ENCODE peak calls at places on chromosome 22, in nine cellular contexts. D is memory B cell; V is NCI-H446; O is sciatic nerve; G is DMS79 treated with DMSO at 0.1 percent for 48 hours; B is stimulated activated CD4-positive, alpha-beta T cell treated with anti-CD3 and anti-CD28 coated beads, Interleukin-1b, Interleukin-23, amount 100 ng/mL, for 24 hours; T is activated CD8-positive, alpha-beta memory T cell treated with anti-CD3 and anti-CD28 coated beads for 4 hours; R is CD8-positive, alpha-beta memory T cell; J is GM20000. Z is an unnamed sample.

GRCh38 chr22:47053865-47054185 is 291.4 kb downstream of the TBC1D22A start:
- DNase-seq in D (no peak), V (no peak), O (no peak), G (no peak), B (no peak), T (no peak), R (no peak), J (no peak), Z (no peak)

GRCh38 chr22:31870890-31871289 is 73.4 kb upstream of the YWHAH start:
- DNase-seq in D (no peak), V (no peak), O (no peak), G (no peak), B (no peak), T (no peak), R (no peak), J (no peak), Z (no peak)

GRCh38 chr22:19319281-19319680 is 27.8 kb upstream of the CLTCL1 start:
- DNase-seq in D (no peak), V (no peak), O (no peak), G (no peak), B (no peak), T (no peak), R (no peak), J (no peak), Z (no peak)

GRCh38 chr22:40463727-40464126 is 93.3 kb downstream of the SGSM3 start:
- DNase-seq in D (no peak), V (no peak), O (no peak), G (no peak), B (no peak), T (no peak), R (no peak), J (peak), Z (no peak)

GRCh38 chr22:25540912-25541660 is 23.4 kb upstream of the GRK3 start:
- DNase-seq in D (no peak), V (no peak), O (no peak), G (no peak), B (no peak), T (no peak), R (no peak), J (no peak), Z (no peak)

GRCh38 chr22:26581769-26582168 is 8.2 kb downstream of the TPST2 start:
- DNase-seq in D (no peak), V (no peak), O (no peak), G (no peak), B (no peak), T (no peak), R (no peak), J (no peak), Z (no peak)

GRCh38 chr22:23713696-23714595 is 23.1 kb downstream of the RGL4 start:
- DNase-seq in D (no peak), V (no peak), O (no peak), G (no peak), B (no peak), T (no peak), R (no peak), J (no peak), Z (no peak)

GRCh38 chr22:19455585-19456370 is 8.3 kb upstream of the C22orf39 start:
- DNase-seq in D (no peak), V (no peak), O (peak), G (no peak), B (no peak), T (no peak), R (no peak), J (no peak), Z (no peak)

GRCh38 chr22:25782831-25783230 is 40.8 kb downstream of the MYO18B start:
- DNase-seq in D (no peak), V (no peak), O (no peak), G (no peak), B (no peak), T (no peak), R (no peak), J (no peak), Z (no peak)

GRCh38 chr22:35742342-35743100 is 24.8 kb downstream of the APOL5 start:
- DNase-seq in D (no peak), V (no peak), O (no peak), G (no peak), B (no peak), T (no peak), R (no peak), J (no peak), Z (no peak)

GRCh38 chr22:39545310-39546063 is 12.9 kb upstream of the RPS19BP1 start:
- DNase-seq in D (no peak), V (no peak), O (no peak), G (no peak), B (no peak), T (peak), R (peak), J (no peak), Z (peak)

GRCh38 chr22:39135092-39135896 is 17.2 kb downstream of the CBX7 start:
- DNase-seq in D (no peak), V (no peak), O (peak), G (no peak), B (no peak), T (no peak), R (no peak), J (peak), Z (peak)

GRCh38 chr22:25554321-25555088 is 10.0 kb upstream of the GRK3 start:
- DNase-seq in D (no peak), V (no peak), O (no peak), G (no peak), B (no peak), T (no peak), R (no peak), J (no peak), Z (no peak)

GRCh38 chr22:47192651-47193437 is 430.4 kb downstream of the TBC1D22A start:
- DNase-seq in D (peak), V (no peak), O (peak), G (no peak), B (peak), T (no peak), R (no peak), J (no peak), Z (no peak)

GRCh38 chr22:19718255-19719054 is 4.2 kb downstream of the SEPTIN5 start:
- DNase-seq in D (no peak), V (no peak), O (no peak), G (no peak), B (no peak), T (no peak), R (no peak), J (peak), Z (no peak)

GRCh38 chr22:39254789-39255298 is 10.1 kb upstream of the PDGFB start:
- DNase-seq in D (no peak), V (no peak), O (no peak), G (no peak), B (no peak), T (no peak), R (peak), J (peak), Z (no peak)

GRCh38 chr22:42754658-42755057 is 34.0 kb upstream of the A4GALT start:
- DNase-seq in D (no peak), V (no peak), O (no peak), G (no peak), B (no peak), T (no peak), R (no peak), J (no peak), Z (no peak)

GRCh38 chr22:36368359-36368983 is 19.3 kb downstream of the MYH9 start:
- DNase-seq in D (no peak), V (no peak), O (no peak), G (no peak), B (no peak), T (no peak), R (no peak), J (no peak), Z (no peak)

GRCh38 chr22:43889366-43890253 is 2.2 kb downstream of the PNPLA5 start:
- DNase-seq in D (no peak), V (no peak), O (peak), G (no peak), B (no peak), T (no peak), R (no peak), J (no peak), Z (no peak)

GRCh38 chr22:22742641-22743040 is 98.2 kb downstream of the GGTLC2 start:
- DNase-seq in D (no peak), V (no peak), O (no peak), G (no peak), B (no peak), T (no peak), R (no peak), J (no peak), Z (no peak)

GRCh38 chr22:47175151-47175760 is 412.8 kb downstream of the TBC1D22A start:
- DNase-seq in D (no peak), V (no peak), O (peak), G (no peak), B (no peak), T (no peak), R (no peak), J (no peak), Z (no peak)

GRCh38 chr22:26471522-26471921 is 12.1 kb downstream of the HPS4 start:
- DNase-seq in D (no peak), V (no peak), O (no peak), G (no peak), B (no peak), T (no peak), R (no peak), J (no peak), Z (no peak)

GRCh38 chr22:37982151-37982838 is 2.1 kb downstream of the SOX10 start:
- DNase-seq in D (no peak), V (no peak), O (no peak), G (no peak), B (no peak), T (no peak), R (no peak), J (no peak), Z (no peak)

GRCh38 chr22:38203090-38203810 is 1.5 kb downstream of the MAFF start:
- DNase-seq in D (no peak), V (no peak), O (peak), G (no peak), B (no peak), T (no peak), R (no peak), J (peak), Z (no peak)

GRCh38 chr22:35627267-35628041 is 10.3 kb upstream of the MB start:
- DNase-seq in D (no peak), V (peak), O (peak), G (peak), B (peak), T (peak), R (peak), J (peak), Z (peak)

GRCh38 chr22:26673485-26673884 is 16.1 kb downstream of the MIAT start:
- DNase-seq in D (no peak), V (no peak), O (no peak), G (peak), B (no peak), T (no peak), R (no peak), J (no peak), Z (no peak)

GRCh38 chr22:47032091-47032943 is 269.9 kb downstream of the TBC1D22A start:
- DNase-seq in D (no peak), V (no peak), O (no peak), G (no peak), B (no peak), T (no peak), R (no peak), J (no peak), Z (no peak)

GRCh38 chr22:31937328-31937727 is 7.0 kb upstream of the YWHAH start:
- DNase-seq in D (no peak), V (no peak), O (no peak), G (no peak), B (no peak), T (no peak), R (no peak), J (no peak), Z (no peak)

GRCh38 chr22:48938741-48939140 is 888.9 kb downstream of the BRD1 start:
- DNase-seq in D (no peak), V (no peak), O (peak), G (no peak), B (no peak), T (no peak), R (no peak), J (no peak), Z (no peak)

GRCh38 chr22:22565991-22566390 is 6.9 kb upstream of the PRAME start:
- DNase-seq in D (no peak), V (no peak), O (no peak), G (no peak), B (no peak), T (no peak), R (no peak), J (no peak), Z (no peak)

GRCh38 chr22:23856721-23857605 is 712 bp upstream of the SLC2A11 start:
- DNase-seq in D (no peak), V (no peak), O (no peak), G (peak), B (no peak), T (no peak), R (no peak), J (no peak), Z (peak)

GRCh38 chr22:31800065-31800464 is 46.2 kb downstream of the DEPDC5 start:
- DNase-seq in D (no peak), V (no peak), O (no peak), G (no peak), B (no peak), T (no peak), R (no peak), J (no peak), Z (no peak)

GRCh38 chr22:27798526-27799333 is 2.8 kb downstream of the MN1 start:
- DNase-seq in D (no peak), V (no peak), O (no peak), G (no peak), B (no peak), T (no peak), R (no peak), J (no peak), Z (no peak)

GRCh38 chr22:20783844-20784723 is 10.2 kb downstream of the SERPIND1 start:
- DNase-seq in D (peak), V (peak), O (no peak), G (peak), B (peak), T (peak), R (peak), J (peak), Z (peak)